ENCODE peak calls at places on chromosomes 16 and 17, in six cellular contexts. Y is mesenchymal stem cell, C is IMR-90, I is H1, U is trophoblast cell, O is H9. P is an unnamed sample. For H3K4me1, the result is how much of the 10 kb centered on the place peaks cover.

GRCh38 chr16:24035127-24035842 is 199.5 kb downstream of the PRKCB start:
- DNase-seq in C (no peak), I (no peak), O (no peak), Y (no peak), U (peak), P (no peak)

GRCh38 chr17:76196675-76197074 is 43.6 kb downstream of the RNF157 start:
- DNase-seq in U (no peak), C (no peak), O (no peak), I (no peak), Y (no peak), P (no peak)

GRCh38 chr16:69371564-69371963 is 14.2 kb downstream of the TERF2 start:
- DNase-seq in U (no peak), C (no peak), Y (no peak), I (no peak), O (no peak), P (no peak)

GRCh38 chr16:24890746-24891145 is 45.0 kb downstream of the SLC5A11 start:
- DNase-seq in I (no peak), Y (no peak), C (no peak), O (no peak), U (no peak), P (no peak)

GRCh38 chr17:4537451-4538235 is 17.5 kb downstream of the MYBBP1A start:
- DNase-seq in O (no peak), U (no peak), C (no peak), Y (no peak), I (no peak), P (no peak)

GRCh38 chr17:72270530-72270929 is 149.7 kb downstream of the SOX9 start:
- DNase-seq in Y (peak), C (peak), O (no peak), U (no peak), I (no peak), P (no peak)

GRCh38 chr16:87461466-87461975 is 31.3 kb downstream of the ZCCHC14 start:
- DNase-seq in O (peak), I (peak), U (peak), C (no peak), Y (peak), P (peak)

GRCh38 chr17:38584350-38584925 is 21.3 kb downstream of the SRCIN1 start:
- DNase-seq in C (peak), Y (peak), U (peak), I (no peak), O (peak), P (no peak)

GRCh38 chr16:57567691-57568090 is 25.2 kb downstream of the ADGRG5 start:
- DNase-seq in I (no peak), Y (no peak), U (no peak), C (no peak), O (no peak), P (no peak)

GRCh38 chr17:65723356-65723928 is 162.0 kb upstream of the AXIN2 start:
- DNase-seq in U (no peak), C (peak), O (no peak), I (no peak), Y (no peak), P (no peak)

GRCh38 chr16:85026696-85027095 is 899 bp upstream of the KIAA0513 start:
- DNase-seq in O (no peak), C (no peak), I (no peak), Y (no peak), U (no peak), P (no peak)

GRCh38 chr16:14186007-14186953 is 115.2 kb downstream of the MRTFB start:
- DNase-seq in U (peak), I (peak), O (peak), Y (peak), C (peak), P (peak)

GRCh38 chr16:67719778-67720144 is 645 bp upstream of the GFOD2 start:
- DNase-seq in Y (peak), O (no peak), C (peak), I (no peak), U (peak), P (peak)

GRCh38 chr16:63461248-63461841 is 1425.1 kb upstream of the CDH8 start:
- DNase-seq in C (peak), I (no peak), U (no peak), Y (peak), O (peak), P (peak)

GRCh38 chr16:7268182-7268581 is 64.5 kb upstream of the RBFOX1 start:
- DNase-seq in U (no peak), O (peak), I (peak), C (no peak), Y (no peak), P (peak)

GRCh38 chr16:23833960-23834685 is 1.7 kb upstream of the PRKCB start:
- DNase-seq in I (no peak), O (no peak), C (no peak), U (no peak), Y (no peak), P (no peak)

GRCh38 chr16:77618011-77618410 is 104.3 kb upstream of the NUDT7 start:
- DNase-seq in U (no peak), O (no peak), Y (no peak), I (no peak), C (no peak), P (no peak)

GRCh38 chr16:69880640-69881133 is 70.4 kb upstream of the CLEC18A start:
- DNase-seq in I (no peak), O (no peak), Y (no peak), U (no peak), C (peak), P (no peak)

GRCh38 chr17:56545930-56546329 is 47.6 kb upstream of the NOG start:
- DNase-seq in O (no peak), I (no peak), C (no peak), Y (no peak), U (no peak), P (no peak)

GRCh38 chr17:1495265-1495664 is 2.8 kb upstream of the MYO1C start:
- DNase-seq in C (no peak), U (no peak), Y (no peak), I (no peak), O (no peak), P (no peak)

GRCh38 chr17:887842-888214 is 91.7 kb downstream of the NXN start:
- DNase-seq in O (no peak), U (no peak), I (no peak), Y (no peak), C (no peak), P (no peak)

GRCh38 chr17:61421460-61421859 is 21.8 kb downstream of the TBX2 start:
- DNase-seq in O (no peak), Y (no peak), C (no peak), I (no peak), U (no peak), P (no peak)

GRCh38 chr16:70432800-70433455 is 6.0 kb downstream of the ST3GAL2 start:
- DNase-seq in C (no peak), U (no peak), Y (peak), O (no peak), I (no peak), P (no peak)

GRCh38 chr17:8019665-8020064 is 17.2 kb downstream of the GUCY2D start:
- DNase-seq in C (peak), I (no peak), Y (no peak), U (peak), O (no peak), P (no peak)

GRCh38 chr17:60392845-60393702 is 1.1 kb upstream of the USP32 start:
- DNase-seq in O (no peak), U (no peak), I (no peak), C (peak), Y (peak), P (no peak)

GRCh38 chr16:3389663-3390338 is 11.0 kb downstream of the ZSCAN32 start:
- DNase-seq in C (no peak), U (no peak), O (no peak), I (no peak), Y (no peak), P (no peak)

GRCh38 chr17:9576521-9577401 is at the start of gene CFAP52:
- DNase-seq in Y (peak), O (peak), I (peak), C (peak), U (peak), P (peak)

GRCh38 chr17:15395091-15395490 is 53.7 kb upstream of the TEKT3 start:
- DNase-seq in O (no peak), C (no peak), I (no peak), Y (no peak), U (no peak), P (no peak)
- H3K4ac ChIP-seq in O (no peak), C (no peak), I (no peak), Y (no peak), U (no peak), P (no peak)

GRCh38 chr17:64084086-64084939 is 45.6 kb downstream of the ERN1 start:
- DNase-seq in C (peak), U (no peak), O (peak), I (no peak), Y (peak), P (no peak)
- H3K4me1 ChIP-seq in C (under half), U (under half), O (under half), I (under half), Y (under half), P (under half)

GRCh38 chr17:48596735-48597491 is 3.3 kb upstream of the HOXB5 start:
- DNase-seq in I (no peak), C (peak), O (peak), U (no peak), Y (peak), P (no peak)
- H2AFZ ChIP-seq in I (no peak), C (peak), O (no peak), U (peak), Y (no peak), P (no peak)

GRCh38 chr17:80453980-80454556 is 22.3 kb downstream of the NPTX1 start:
- DNase-seq in C (no peak), O (no peak), I (no peak), U (no peak), Y (no peak), P (no peak)

GRCh38 chr17:80455328-80455710 is 21.1 kb downstream of the NPTX1 start:
- DNase-seq in O (peak), C (peak), U (peak), Y (peak), I (no peak), P (no peak)

GRCh38 chr17:80455784-80456183 is 20.6 kb downstream of the NPTX1 start:
- DNase-seq in C (no peak), Y (no peak), O (no peak), I (no peak), U (no peak), P (no peak)

GRCh38 chr17:80453126-80453979 is 23.1 kb downstream of the NPTX1 start:
- DNase-seq in C (no peak), U (no peak), Y (no peak), O (no peak), I (no peak), P (no peak)

GRCh38 chr17:80454557-80455327 is 21.7 kb downstream of the NPTX1 start:
- DNase-seq in Y (peak), O (peak), I (peak), U (peak), C (peak), P (peak)
- H3K4ac ChIP-seq in Y (peak), O (peak), I (peak), U (peak), C (peak), P (peak)

P was measured in neuronal stem cell.